ENCODE peak calls at places on chromosomes 12 and 14, in five cellular contexts. D, Z, P, O and T are unnamed samples.

GRCh38 chr12:64912501-64912900 is 88.1 kb downstream of the TBC1D30 start:
- DNase-seq in D (no peak), Z (no peak), P (no peak), O (no peak), T (no peak)

GRCh38 chr14:61147369-61147897 is 133.7 kb downstream of the TMEM30B start:
- DNase-seq in D (no peak), Z (no peak), P (no peak), O (no peak), T (no peak)

GRCh38 chr12:51307655-51308593 is 16.1 kb downstream of the BIN2 start:
- DNase-seq in D (no peak), Z (no peak), P (no peak), O (no peak), T (peak)

GRCh38 chr12:48454675-48455074 is 17.7 kb upstream of the ANP32D start:
- DNase-seq in D (peak), Z (no peak), P (no peak), O (no peak), T (peak)

GRCh38 chr14:65167072-65167645 is 64.8 kb upstream of the MAX start:
- DNase-seq in D (peak), Z (no peak), P (no peak), O (no peak), T (no peak)

GRCh38 chr12:91986084-91986483 is 159.6 kb downstream of the BTG1 start:
- DNase-seq in D (peak), Z (no peak), P (no peak), O (no peak), T (peak)

GRCh38 chr12:120222288-120222832 is 21.4 kb upstream of the RPLP0 start:
- DNase-seq in D (no peak), Z (no peak), P (no peak), O (no peak), T (no peak)

GRCh38 chr14:61582815-61583214 is 112.5 kb upstream of the HIF1A start:
- DNase-seq in D (no peak), Z (no peak), P (no peak), O (peak), T (no peak)

GRCh38 chr12:65593206-65593833 is 231.0 kb upstream of the HMGA2 start:
- DNase-seq in D (no peak), Z (no peak), P (no peak), O (no peak), T (no peak)

GRCh38 chr12:55707841-55708694 is at the start of gene ITGA7:
- DNase-seq in D (peak), Z (peak), P (peak), O (peak), T (no peak)

GRCh38 chr14:24334431-24335271 is at the start of gene ADCY4:
- DNase-seq in D (no peak), Z (peak), P (no peak), O (peak), T (no peak)